ENCODE peak calls at places on chromosome 18, in four cellular contexts. K is left ventricle myocardium inferior, A is fibroblast of lung, I is small intestine. J is an unnamed sample.

GRCh38 chr18:50748243-50749229 is 71.3 kb downstream of the MRO start:
- DNase-seq in A (no peak), K (no peak), I (peak; percentile 9), J (no peak)

GRCh38 chr18:50080932-50081560 is 113.9 kb downstream of the MYO5B start:
- DNase-seq in K (no peak), I (no peak), A (peak; percentile 32), J (no peak)

GRCh38 chr18:9642799-9643445 is 28.6 kb upstream of the PPP4R1 start:
- DNase-seq in A (peak; percentile 44), I (no peak), K (no peak), J (peak; percentile 26)

GRCh38 chr18:54647176-54647575 is 56.1 kb downstream of the DYNAP start:
- DNase-seq in A (peak; percentile 23), K (no peak), I (peak; percentile 54), J (peak; percentile 47)

GRCh38 chr18:6956495-6956894 is 161.1 kb downstream of the LAMA1 start:
- DNase-seq in A (no peak), K (no peak), I (no peak), J (no peak)

GRCh38 chr18:46755315-46756171 is 1.3 kb downstream of the ST8SIA5 start:
- DNase-seq in K (no peak), I (no peak), A (no peak), J (no peak)

GRCh38 chr18:50870138-50870845 is 8.6 kb upstream of the ME2 start:
- DNase-seq in I (no peak), K (no peak), A (peak; percentile 85), J (peak; percentile 39)

GRCh38 chr18:38025433-38026038 is 459.9 kb upstream of the CELF4 start:
- DNase-seq in A (peak; percentile 30), K (no peak), I (no peak), J (no peak)

GRCh38 chr18:59697236-59697932 is at the start of gene CCBE1:
- DNase-seq in I (peak; percentile 60), A (peak; percentile 71), K (peak; percentile 60), J (peak; percentile 81)

GRCh38 chr18:31275722-31276463 is 42.1 kb upstream of the DSG1 start:
- DNase-seq in K (no peak), I (peak; percentile 57), A (peak; percentile 66), J (no peak)